ENCODE peak calls at places on chromosomes 2 and 18, in four cellular contexts. N is effector memory CD4-positive, alpha-beta T cell; S is PC-9; Z is HCT116. B is an unnamed sample. For H3K4me1, the result is how much of the 10 kb centered on the place peaks cover.

GRCh38 chr2:215417400-215417951 is 18.4 kb downstream of the FN1 start:
- DNase-seq in Z (no peak), N (no peak), S (no peak), B (no peak)

GRCh38 chr2:2183135-2183534 is 147.9 kb downstream of the MYT1L start:
- DNase-seq in N (no peak), Z (no peak), S (no peak), B (no peak)

GRCh38 chr2:233153146-233153798 is 93.1 kb downstream of the INPP5D start:
- DNase-seq in N (no peak), S (no peak), Z (no peak), B (no peak)

GRCh38 chr18:45836242-45837215 is 11.1 kb downstream of the SIGLEC15 start:
- DNase-seq in S (no peak), N (no peak), Z (no peak), B (no peak)

GRCh38 chr2:236600892-236601291 is 31.3 kb downstream of the ACKR3 start:
- DNase-seq in Z (no peak), S (no peak), N (no peak), B (no peak)

GRCh38 chr2:160054984-160055725 is 7.3 kb downstream of the PLA2R1 start:
- DNase-seq in S (no peak), Z (no peak), N (no peak), B (no peak)

GRCh38 chr18:48884306-48885235 is 66.2 kb downstream of the SMAD7 start:
- DNase-seq in S (no peak), Z (no peak), N (no peak), B (no peak)

GRCh38 chr2:79097843-79098242 is 10.1 kb upstream of the REG1B start:
- DNase-seq in Z (no peak), N (no peak), S (no peak), B (no peak)

GRCh38 chr2:122670932-122671331 is 915.5 kb downstream of the TSN start:
- DNase-seq in N (no peak), Z (no peak), S (no peak), B (no peak)

GRCh38 chr2:118981627-118982026 is 39.6 kb downstream of the MARCO start:
- DNase-seq in Z (no peak), N (no peak), S (no peak), B (no peak)

GRCh38 chr2:10876963-10877362 is 34.8 kb upstream of the KCNF1 start:
- DNase-seq in S (no peak), N (no peak), Z (no peak), B (no peak)

GRCh38 chr2:38856165-38856564 is 19.6 kb downstream of the DHX57 start:
- DNase-seq in S (no peak), Z (no peak), N (no peak), B (no peak)

GRCh38 chr2:222613715-222614331 is 42.1 kb downstream of the FARSB start:
- DNase-seq in N (no peak), Z (peak), S (peak), B (peak)

GRCh38 chr2:140442319-140442718 is 1662.1 kb upstream of the NXPH2 start:
- DNase-seq in S (no peak), N (no peak), Z (no peak), B (no peak)

GRCh38 chr2:216215991-216216390 is 106.8 kb downstream of the XRCC5 start:
- DNase-seq in Z (no peak), N (no peak), S (no peak), B (no peak)

GRCh38 chr2:206004004-206004693 is 81.8 kb downstream of the INO80D start:
- DNase-seq in Z (peak), S (no peak), N (no peak), B (peak)

GRCh38 chr2:130737592-130737991 is 8.7 kb downstream of the GPR148 start:
- DNase-seq in Z (no peak), N (no peak), S (no peak), B (no peak)

GRCh38 chr2:187545238-187545751 is 8.9 kb downstream of the TFPI start:
- DNase-seq in Z (no peak), S (no peak), N (no peak), B (no peak)

GRCh38 chr2:75592028-75592427 is 31.3 kb upstream of the EVA1A start:
- DNase-seq in N (no peak), S (peak), Z (peak), B (no peak)

GRCh38 chr18:58603365-58604067 is 25.4 kb downstream of the ALPK2 start:
- DNase-seq in N (no peak), Z (no peak), S (no peak), B (no peak)

GRCh38 chr2:166106431-166107015 is 21.3 kb downstream of the SCN1A start:
- DNase-seq in S (no peak), Z (no peak), N (no peak), B (no peak)

GRCh38 chr2:233323851-233324250 is 16.2 kb downstream of the SAG start:
- DNase-seq in N (no peak), S (no peak), Z (no peak), B (no peak)

GRCh38 chr2:62202019-62202722 is 6.3 kb downstream of the B3GNT2 start:
- DNase-seq in Z (no peak), S (no peak), N (no peak), B (no peak)

GRCh38 chr18:73793386-73793785 is 354.2 kb downstream of the FBXO15 start:
- DNase-seq in S (peak), N (no peak), Z (no peak), B (no peak)

GRCh38 chr2:39008663-39009062 is 112.2 kb downstream of the SOS1 start:
- DNase-seq in Z (no peak), N (no peak), S (no peak), B (no peak)

GRCh38 chr2:55309441-55309840 is 40.4 kb upstream of the MTIF2 start:
- DNase-seq in Z (no peak), S (no peak), N (no peak), B (no peak)

GRCh38 chr2:133500967-133501366 is 67.3 kb downstream of the NCKAP5 start:
- DNase-seq in Z (no peak), N (no peak), S (no peak), B (no peak)

GRCh38 chr2:156457523-156458228 is 21.5 kb downstream of the GPD2 start:
- DNase-seq in S (no peak), N (no peak), Z (no peak), B (no peak)

GRCh38 chr2:38580237-38580636 is 22.5 kb downstream of the HNRNPLL start:
- DNase-seq in N (no peak), S (no peak), Z (no peak), B (no peak)

GRCh38 chr18:49728542-49728941 is 84.8 kb downstream of the ACAA2 start:
- DNase-seq in N (no peak), Z (peak), S (no peak), B (no peak)

GRCh38 chr2:1770566-1771380 is 26.5 kb upstream of the PXDN start:
- DNase-seq in N (no peak), Z (no peak), S (no peak), B (no peak)

GRCh38 chr2:207163815-207164747 is 1.7 kb downstream of the KLF7 start:
- DNase-seq in Z (no peak), N (no peak), S (peak), B (no peak)

GRCh38 chr2:207161724-207162123 is 4.0 kb downstream of the KLF7 start:
- DNase-seq in N (no peak), S (no peak), Z (no peak), B (no peak)

GRCh38 chr2:207162319-207162718 is 3.4 kb downstream of the KLF7 start:
- DNase-seq in Z (no peak), S (no peak), N (no peak), B (no peak)

GRCh38 chr2:207161247-207161646 is 4.5 kb downstream of the KLF7 start:
- DNase-seq in N (no peak), S (no peak), Z (no peak), B (no peak)

GRCh38 chr2:207163053-207163814 is 2.5 kb downstream of the KLF7 start:
- DNase-seq in S (peak), N (no peak), Z (peak), B (no peak)
- H3K4me1 ChIP-seq in S (under half), N (under half), Z (half or more), B (under half)

DNA sequence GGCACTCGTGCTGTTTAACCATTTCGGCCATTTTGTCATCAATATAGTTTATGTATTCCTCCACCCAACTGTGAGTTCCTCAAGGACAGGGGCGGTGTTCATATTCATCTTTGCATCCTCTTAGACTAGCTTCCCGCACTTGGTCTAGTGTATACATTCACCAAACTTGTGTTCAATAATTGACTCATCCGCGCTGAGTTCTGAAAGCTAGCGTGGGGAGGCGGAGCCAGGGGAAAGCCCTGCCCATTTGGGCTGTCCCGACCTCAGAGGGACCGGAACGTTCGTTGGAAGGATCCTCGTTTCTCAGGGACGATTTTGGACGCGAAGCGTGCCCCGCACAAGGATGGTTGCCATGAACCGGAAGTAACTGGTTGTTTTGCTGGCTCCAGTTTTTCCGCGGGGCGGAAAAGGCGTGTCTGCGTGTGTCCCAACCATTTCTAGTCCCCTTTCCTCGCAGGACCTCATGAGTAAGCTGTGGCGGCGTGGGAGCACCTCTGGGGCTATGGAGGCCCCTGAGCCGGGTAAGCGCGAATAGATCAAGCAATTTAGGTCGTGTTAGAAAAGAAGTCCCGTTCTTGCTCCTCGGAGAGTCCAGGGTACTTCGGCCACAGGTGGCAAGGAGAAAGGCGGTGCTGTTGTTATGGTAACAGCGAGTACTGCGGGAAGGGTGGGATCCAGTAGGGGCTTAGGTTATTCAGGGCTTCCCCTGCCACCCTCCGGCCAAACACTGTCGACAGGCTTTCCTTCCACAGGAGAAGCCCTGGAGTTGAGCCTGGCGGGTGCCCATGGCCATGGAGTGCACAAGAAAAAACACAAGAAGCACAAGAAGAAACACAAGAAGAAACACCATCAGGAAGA is at the start of gene INO80B:
- DNase-seq in Z (peak), S (peak), N (peak), B (peak)
- H3K4me1 ChIP-seq in Z (half or more), S (under half), N (under half), B (half or more)

DNA sequence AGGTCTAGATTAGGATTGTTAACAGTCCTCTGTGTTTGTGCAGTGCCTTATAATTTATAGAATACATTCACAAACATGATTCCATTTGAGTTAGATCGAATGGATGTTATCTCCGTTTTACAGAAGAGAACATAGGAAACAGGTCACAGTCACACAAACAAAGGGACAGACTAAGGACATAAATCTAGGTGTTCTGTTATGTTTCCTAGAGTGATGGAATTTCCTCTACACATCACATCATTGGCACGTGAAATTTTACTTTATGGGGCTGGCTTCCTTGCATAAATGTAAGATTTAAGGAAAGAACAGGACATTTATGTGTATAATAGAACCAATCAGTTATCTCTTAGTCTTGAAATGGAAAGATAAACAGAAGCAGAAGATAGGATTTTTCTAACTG is 6.4 kb downstream of the TRIM54 start:
- DNase-seq in Z (no peak), N (no peak), S (no peak), B (no peak)
- H3K4me1 ChIP-seq in Z (under half), N (under half), S (under half), B (under half)

GRCh38 chr2:17545680-17546613 is 5.5 kb downstream of the VSNL1 start:
- DNase-seq in Z (no peak), S (no peak), N (no peak), B (no peak)

GRCh38 chr2:17547237-17547636 is 6.7 kb downstream of the VSNL1 start:
- DNase-seq in N (no peak), S (no peak), Z (no peak), B (no peak)

GRCh38 chr2:17547737-17548136 is 7.2 kb downstream of the VSNL1 start:
- DNase-seq in S (no peak), N (no peak), Z (no peak), B (no peak)

GRCh38 chr2:17555150-17555549 is 14.7 kb downstream of the VSNL1 start:
- DNase-seq in S (no peak), N (no peak), Z (no peak), B (no peak)

GRCh38 chr2:17550907-17551306 is 10.4 kb downstream of the VSNL1 start:
- DNase-seq in Z (no peak), S (no peak), N (no peak), B (no peak)
- H3K4me1 ChIP-seq in Z (under half), S (under half), N (under half), B (under half)

GRCh38 chr2:42967959-42968674 is 175.7 kb upstream of the HAAO start:
- DNase-seq in N (no peak), S (no peak), Z (no peak), B (no peak)
- H3K4me1 ChIP-seq in N (under half), S (under half), Z (under half), B (under half)

GRCh38 chr2:40279479-40279878 is 172.4 kb downstream of the SLC8A1 start:
- DNase-seq in N (no peak), S (no peak), Z (no peak), B (no peak)

GRCh38 chr2:40282428-40282827 is 169.5 kb downstream of the SLC8A1 start:
- DNase-seq in N (no peak), Z (no peak), S (no peak), B (no peak)

GRCh38 chr2:40279001-40279400 is 172.9 kb downstream of the SLC8A1 start:
- DNase-seq in Z (no peak), S (no peak), N (no peak), B (no peak)

GRCh38 chr2:40283111-40283909 is 168.6 kb downstream of the SLC8A1 start:
- DNase-seq in Z (no peak), N (no peak), S (no peak), B (no peak)

GRCh38 chr2:40281021-40281940 is 170.6 kb downstream of the SLC8A1 start:
- DNase-seq in S (peak), Z (no peak), N (no peak), B (no peak)
- H3K4me1 ChIP-seq in S (under half), Z (under half), N (under half), B (under half)

DNA sequence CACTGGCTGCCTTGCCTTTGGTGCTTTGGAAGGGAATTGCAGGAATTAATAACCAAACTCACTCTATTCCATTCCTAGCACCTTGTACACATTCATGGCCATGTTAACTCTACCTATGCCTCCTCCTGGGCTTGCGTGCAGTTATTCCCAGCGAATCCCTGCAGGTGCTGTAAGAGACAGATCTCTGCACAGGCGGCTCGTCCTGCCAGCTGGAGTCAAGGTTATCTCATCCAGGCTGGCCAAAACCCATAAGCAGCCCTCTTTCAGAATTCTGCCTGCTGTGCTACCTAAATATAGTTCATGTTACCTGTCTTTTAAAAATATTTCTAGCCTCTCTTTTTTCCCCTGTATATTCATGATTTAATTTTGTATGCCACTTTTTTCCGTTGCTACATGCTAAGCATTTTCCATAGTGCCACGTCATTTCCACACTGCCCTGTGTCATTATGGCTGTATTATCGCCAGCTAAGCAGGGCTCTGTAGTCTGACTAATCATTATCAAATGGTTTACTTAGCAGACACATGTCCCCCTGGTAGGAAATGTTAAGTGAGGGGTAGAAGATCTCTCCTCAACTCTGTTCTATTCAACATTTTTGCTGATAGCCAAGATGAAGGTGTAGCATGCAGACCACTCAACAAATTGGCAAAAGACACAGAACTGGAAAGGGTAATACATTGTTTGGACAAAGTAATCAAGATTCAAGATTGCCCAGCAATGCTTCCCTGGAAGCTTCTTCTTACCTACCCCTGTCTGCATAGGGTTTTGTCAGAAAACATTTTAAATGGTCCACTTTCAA is 79.7 kb upstream of the TAF1B start:
- DNase-seq in Z (no peak), N (no peak), S (no peak), B (no peak)
- H3K4me1 ChIP-seq in Z (under half), N (under half), S (under half), B (under half)

DNA sequence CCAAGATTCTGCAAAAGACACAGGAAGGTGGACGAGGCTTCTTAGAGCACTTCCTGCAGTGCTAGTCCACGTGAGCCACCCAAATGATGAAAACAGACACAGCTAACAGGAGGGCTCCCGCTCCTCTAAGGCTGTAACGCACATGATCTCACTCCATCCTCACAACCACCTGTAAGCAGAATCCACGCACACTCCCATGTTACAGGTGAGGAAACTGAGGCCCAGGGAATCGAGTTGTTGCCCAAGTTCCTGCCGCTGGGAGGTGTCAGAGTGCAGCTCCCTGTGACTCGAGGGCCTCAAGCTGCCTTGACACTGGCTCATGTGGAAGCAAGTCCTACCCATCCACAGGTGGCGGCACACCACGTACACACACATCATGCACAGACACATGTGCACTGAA is 4.4 kb downstream of the DNMT3A start:
- DNase-seq in Z (no peak), S (no peak), N (no peak), B (no peak)
- H3K4me1 ChIP-seq in Z (under half), S (under half), N (half or more), B (half or more)

GRCh38 chr2:237894986-237895543 is 35.6 kb downstream of the RAMP1 start:
- DNase-seq in N (no peak), S (no peak), Z (no peak), B (no peak)
- H3K4me1 ChIP-seq in N (under half), S (under half), Z (under half), B (under half)

GRCh38 chr2:136932700-136933099 is 167.4 kb downstream of the THSD7B start:
- DNase-seq in N (no peak), S (no peak), Z (no peak), B (no peak)
- H3K4me1 ChIP-seq in N (under half), S (under half), Z (under half), B (under half)